ENCODE peak calls at places on chromosomes 6 and 20, in four cellular contexts. O, D, R and Z are unnamed samples.

GRCh38 chr20:4893709-4894108 is 107.6 kb downstream of the SLC23A2 start:
- DNase-seq in O (no peak), R (no peak), D (no peak), Z (no peak)

GRCh38 chr20:59608871-59609270 is 4.5 kb downstream of the PHACTR3 start:
- DNase-seq in O (no peak), R (no peak), D (no peak), Z (no peak)

GRCh38 chr6:55777461-55777860 is 97.9 kb downstream of the BMP5 start:
- DNase-seq in D (no peak), R (no peak), O (no peak), Z (no peak)

GRCh38 chr20:40754372-40754943 is 65.4 kb upstream of the MAFB start:
- DNase-seq in O (no peak), R (no peak), D (no peak), Z (no peak)

GRCh38 chr6:148517518-148517917 is 174.9 kb downstream of the SASH1 start:
- DNase-seq in D (no peak), O (no peak), R (no peak), Z (no peak)

GRCh38 chr6:160667854-160668481 is 3.9 kb upstream of the LPA start:
- DNase-seq in D (peak; percentile 52), R (no peak), O (peak; percentile 53), Z (peak; percentile 26)

GRCh38 chr6:452301-453067 is 60.9 kb downstream of the IRF4 start:
- DNase-seq in D (no peak), O (no peak), R (no peak), Z (no peak)

GRCh38 chr20:38872491-38873049 is 53.6 kb upstream of the FAM83D start:
- DNase-seq in R (no peak), D (no peak), O (no peak), Z (no peak)

DNA sequence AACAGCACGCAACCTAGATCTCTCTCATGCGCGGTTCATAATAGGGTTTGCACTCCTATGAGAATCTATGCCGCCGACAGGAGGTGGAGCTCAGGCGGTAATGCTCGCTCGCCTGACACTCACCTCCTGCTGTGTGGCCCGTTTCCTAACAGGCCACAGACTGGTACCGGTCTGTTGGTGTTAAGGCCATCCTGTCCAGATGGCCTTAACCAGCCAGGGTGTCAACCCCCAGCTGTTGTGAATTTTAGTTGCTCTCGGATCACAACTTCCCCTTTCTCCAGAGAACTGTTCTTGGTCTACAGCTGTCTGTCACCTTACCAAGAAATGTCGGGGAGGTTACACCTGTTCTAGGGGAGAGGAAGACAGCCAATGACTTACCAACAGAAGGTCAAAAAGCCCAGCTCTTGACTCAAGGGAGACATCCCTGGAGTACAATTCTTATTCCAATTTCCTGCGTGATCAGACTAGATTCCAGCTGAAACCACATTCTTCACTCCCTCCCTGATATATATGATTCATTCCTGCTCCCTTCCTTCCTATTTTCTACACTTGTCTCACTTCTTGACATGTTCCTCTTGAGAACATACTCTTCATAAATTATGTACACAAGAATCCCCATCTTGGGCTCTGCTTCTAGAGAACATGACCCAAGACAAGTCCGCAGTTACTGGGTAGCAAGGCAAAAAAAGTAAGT is 23.1 kb upstream of the DNAAF9 start:
- DNase-seq in D (no peak), R (no peak), O (no peak), Z (no peak)
- TF ChIP-seq CTCF in D (no peak), R (no peak), O (no peak), Z (no peak)

GRCh38 chr20:50712771-50713676 is 18.4 kb upstream of the PARD6B start:
- DNase-seq in O (no peak), D (no peak), R (peak; percentile 15), Z (no peak)

GRCh38 chr20:50711113-50711825 is 19.9 kb upstream of the RIPOR3 start:
- DNase-seq in O (no peak), D (no peak), R (no peak), Z (no peak)

GRCh38 chr20:50715694-50716093 is 15.7 kb upstream of the PARD6B start:
- DNase-seq in D (no peak), O (no peak), R (peak; percentile 30), Z (no peak)

GRCh38 chr20:50716518-50716917 is 14.9 kb upstream of the PARD6B start:
- DNase-seq in D (no peak), R (no peak), O (no peak), Z (no peak)

DNA sequence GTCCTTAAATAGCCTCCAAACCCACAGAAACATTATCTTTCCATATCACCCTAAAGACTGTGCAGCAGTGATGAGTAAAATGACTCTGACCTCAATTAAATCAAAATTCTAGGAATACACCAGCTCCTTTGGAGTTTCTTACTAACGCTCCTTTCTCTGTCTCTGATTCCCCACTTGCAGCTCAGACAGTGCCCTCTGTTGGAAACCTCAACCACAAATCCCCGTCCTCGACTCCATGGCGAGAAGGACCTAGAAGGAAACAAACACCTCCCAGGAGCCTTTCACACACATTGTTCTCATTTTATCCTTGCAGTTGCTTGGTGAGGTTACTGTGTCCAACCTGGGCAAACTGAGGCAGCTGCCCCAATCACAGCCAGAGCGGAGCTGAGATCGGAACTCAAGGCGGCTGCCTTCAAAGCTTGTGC is 17.7 kb upstream of the PARD6B start:
- DNase-seq in D (peak; percentile 49), O (peak; percentile 56), R (peak; percentile 70), Z (peak; percentile 22)
- TF ChIP-seq CTCF in D (peak; percentile 49), O (peak; percentile 40), R (peak; percentile 53), Z (no peak)

GRCh38 chr6:42179261-42179955 is 6.2 kb downstream of the GUCA1A start:
- DNase-seq in O (no peak), D (no peak), R (no peak), Z (no peak)

GRCh38 chr6:42173101-42173500 is at the start of gene GUCA1A:
- DNase-seq in O (no peak), D (no peak), R (no peak), Z (no peak)

GRCh38 chr6:42177514-42178364 is 4.6 kb downstream of the GUCA1A start:
- DNase-seq in D (peak; percentile 85), R (no peak), O (no peak), Z (peak; percentile 50)

GRCh38 chr6:42176981-42177380 is 3.8 kb downstream of the GUCA1A start:
- DNase-seq in D (no peak), R (no peak), O (no peak), Z (no peak)

DNA sequence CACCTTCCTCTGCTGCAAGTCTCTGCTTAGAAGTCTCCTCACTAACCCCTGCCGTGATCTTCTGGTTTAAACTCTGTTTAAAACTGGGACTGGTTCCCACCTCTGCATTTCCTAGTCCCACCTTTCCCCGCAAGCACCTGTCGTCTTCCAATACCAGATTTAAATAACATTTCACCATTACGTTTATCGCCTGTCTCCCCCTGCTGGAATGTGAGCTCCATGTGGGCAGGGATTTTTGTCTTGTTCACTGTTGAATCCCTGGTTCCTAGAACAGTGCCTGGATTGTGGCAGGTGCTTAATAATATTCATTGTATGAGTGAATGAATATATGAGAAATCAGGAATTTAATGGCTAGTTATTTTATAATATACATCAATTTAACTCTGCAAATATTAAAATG is 2.7 kb downstream of the GUCA1A start:
- DNase-seq in R (no peak), O (peak; percentile 29), D (peak; percentile 33), Z (no peak)
- TF ChIP-seq CTCF in R (no peak), O (peak; percentile 12), D (peak; percentile 48), Z (no peak)

DNA sequence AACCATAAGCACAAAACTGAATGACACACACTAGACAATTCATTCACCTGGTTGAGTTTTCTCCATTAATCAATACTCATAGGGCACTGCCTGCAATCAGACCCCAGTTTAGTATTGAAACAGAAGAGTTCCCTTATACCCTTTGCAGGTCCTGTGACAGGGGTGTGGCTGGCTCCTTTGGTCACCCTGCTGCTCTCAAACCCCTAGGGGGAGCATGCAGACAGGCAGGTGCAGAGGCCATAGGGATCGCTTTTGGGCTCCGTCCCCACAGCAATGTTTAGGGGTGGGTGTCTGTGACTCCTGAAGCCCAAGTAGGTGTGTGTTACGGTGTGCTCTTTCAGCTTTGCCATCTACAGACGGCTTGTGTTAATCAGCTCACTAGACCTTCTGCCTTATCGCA is 210.4 kb downstream of the CENPW start:
- DNase-seq in R (no peak), D (no peak), O (peak; percentile 3), Z (no peak)
- TF ChIP-seq CTCF in R (no peak), D (peak; percentile 12), O (no peak), Z (no peak)

GRCh38 chr20:44056010-44056698 is 130.8 kb downstream of the JPH2 start:
- DNase-seq in R (peak; percentile 24), D (peak; percentile 72), O (peak; percentile 36), Z (peak; percentile 65)
- TF ChIP-seq CTCF in R (no peak), D (peak; percentile 67), O (peak; percentile 33), Z (peak; percentile 49)

GRCh38 chr6:96761794-96762193 is 75.5 kb downstream of the GPR63 start:
- DNase-seq in R (no peak), O (no peak), D (no peak), Z (no peak)

GRCh38 chr6:96755096-96755495 is 82.2 kb downstream of the GPR63 start:
- DNase-seq in R (no peak), O (no peak), D (no peak), Z (no peak)

GRCh38 chr6:96762599-96762998 is 74.7 kb downstream of the GPR63 start:
- DNase-seq in O (no peak), D (no peak), R (no peak), Z (no peak)

DNA sequence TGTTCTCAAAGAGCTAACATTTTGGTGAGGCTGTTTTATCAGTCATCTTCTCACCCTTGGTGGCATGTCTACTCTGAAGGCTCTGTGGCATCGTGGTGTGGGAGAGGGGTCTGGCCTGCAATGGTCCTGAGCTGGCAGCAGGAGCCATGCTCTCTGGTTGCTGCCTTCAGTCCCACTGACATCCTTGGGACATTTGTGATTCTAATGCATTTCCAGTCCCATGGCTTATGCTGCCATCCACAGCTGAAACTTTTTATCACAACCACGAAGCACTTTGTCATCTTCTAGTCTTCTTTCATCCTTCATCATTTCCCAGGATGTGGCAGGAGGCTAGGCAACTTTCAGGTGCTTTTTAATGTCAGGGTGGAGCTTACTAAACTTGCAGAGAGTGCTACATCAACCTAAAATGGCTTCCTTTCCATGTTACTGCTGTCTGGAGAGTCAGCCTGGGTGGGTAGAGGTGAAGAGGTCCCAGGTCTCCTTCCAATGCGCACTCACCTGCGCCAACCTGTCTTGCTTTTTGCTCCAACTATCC is 77.1 kb downstream of the GPR63 start:
- DNase-seq in O (no peak), D (no peak), R (no peak), Z (no peak)
- TF ChIP-seq CTCF in O (no peak), D (peak; percentile 9), R (no peak), Z (no peak)

DNA sequence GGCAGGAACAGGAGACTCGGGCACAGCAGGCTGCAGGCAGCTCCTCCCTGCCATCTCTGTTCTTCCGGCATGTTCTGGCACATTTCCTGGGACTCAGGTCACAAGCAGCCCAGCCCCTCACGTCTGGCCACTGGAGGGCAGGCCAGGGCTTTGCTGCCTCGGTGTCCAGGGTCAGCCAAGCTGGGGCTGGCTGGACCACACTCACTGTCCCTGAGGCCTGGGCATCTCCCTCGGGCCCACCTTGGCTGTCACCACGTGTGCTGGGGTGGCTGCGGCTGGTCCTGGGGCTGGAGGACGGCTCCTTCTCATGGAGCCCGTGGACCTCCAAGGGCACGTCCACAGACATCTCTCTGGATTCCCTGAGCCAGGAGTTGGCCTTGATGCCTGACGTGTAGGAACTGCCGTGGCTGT is 18.5 kb downstream of the FRMD1 start:
- DNase-seq in R (no peak), O (peak; percentile 57), D (peak; percentile 79), Z (peak; percentile 67)
- TF ChIP-seq CTCF in R (peak; percentile 28), O (peak; percentile 30), D (peak; percentile 80), Z (peak; percentile 20)